ENCODE peak calls at places on chromosomes 3 and 15, in seven cellular contexts. W is SJSA1, X is DMS153, S is AG08396, O is epithelial cell of esophagus, B is T-helper 9 cell, K is MG63. G is an unnamed sample.

GRCh38 chr3:16506884-16507409 is 6.6 kb downstream of the RFTN1 start:
- DNase-seq in O (no peak), K (no peak), B (no peak), X (no peak), S (no peak), W (no peak), G (no peak)

GRCh38 chr3:123696796-123697195 is 111.9 kb upstream of the HACD2 start:
- DNase-seq in S (no peak), K (no peak), W (no peak), O (no peak), X (no peak), B (no peak), G (no peak)

GRCh38 chr3:170835346-170835745 is 34.6 kb downstream of the RPL22L1 start:
- DNase-seq in K (peak; percentile 7), O (no peak), B (no peak), X (no peak), S (no peak), W (no peak), G (no peak)

GRCh38 chr3:71185733-71186455 is 397.6 kb downstream of the FOXP1 start:
- DNase-seq in X (no peak), B (no peak), W (no peak), S (no peak), K (no peak), O (peak; percentile 66), G (peak; percentile 66)

GRCh38 chr15:55546718-55547117 is 38.7 kb upstream of the DNAAF4 start:
- DNase-seq in K (no peak), B (no peak), O (peak; percentile 29), S (no peak), W (no peak), X (no peak), G (peak; percentile 56)

GRCh38 chr3:8658326-8659212 is 14.0 kb upstream of the SSUH2 start:
- DNase-seq in X (peak; percentile 68), S (no peak), O (peak; percentile 66), W (peak; percentile 47), B (no peak), K (no peak), G (no peak)

GRCh38 chr15:29792426-29793159 is 29.7 kb downstream of the TJP1 start:
- DNase-seq in S (no peak), W (no peak), K (no peak), X (no peak), O (no peak), B (no peak), G (peak; percentile 65)

GRCh38 chr15:74845581-74845980 is 2.6 kb upstream of the ULK3 start:
- DNase-seq in S (no peak), X (no peak), B (no peak), W (no peak), O (no peak), K (no peak), G (no peak)

GRCh38 chr3:173078525-173078924 is 62.5 kb downstream of the SPATA16 start:
- DNase-seq in O (no peak), X (no peak), S (no peak), W (no peak), K (no peak), B (no peak), G (no peak)

GRCh38 chr3:127264292-127264691 is 23.6 kb downstream of the PRR20G start:
- DNase-seq in O (peak; percentile 32), K (peak; percentile 65), S (no peak), X (no peak), B (no peak), W (no peak), G (peak; percentile 7)

GRCh38 chr15:64857421-64857820 is 15.7 kb downstream of the PLEKHO2 start:
- DNase-seq in B (no peak), X (no peak), W (peak; percentile 83), S (peak; percentile 57), K (peak; percentile 60), O (peak; percentile 85), G (peak; percentile 83)

GRCh38 chr15:70048578-70048977 is 49.1 kb downstream of the TLE3 start:
- DNase-seq in S (no peak), X (no peak), O (no peak), K (no peak), B (no peak), W (no peak), G (no peak)

GRCh38 chr3:10437272-10437994 is 68.0 kb downstream of the ATP2B2 start:
- DNase-seq in S (peak; percentile 40), W (peak; percentile 57), X (no peak), K (peak; percentile 38), B (peak; percentile 26), O (peak; percentile 71), G (peak; percentile 87)

GRCh38 chr3:8571256-8571655 is 69.6 kb downstream of the LMCD1 start:
- DNase-seq in X (no peak), K (no peak), S (no peak), W (no peak), B (no peak), O (peak; percentile 20), G (no peak)

GRCh38 chr3:133675631-133676335 is 14.0 kb upstream of the TOPBP1 start:
- DNase-seq in B (no peak), K (no peak), S (no peak), X (no peak), W (no peak), O (no peak), G (no peak)

GRCh38 chr3:51391566-51392300 is 648 bp downstream of the RBM15B start:
- DNase-seq in W (peak; percentile 33), B (peak; percentile 39), X (no peak), K (peak; percentile 23), O (peak; percentile 48), S (peak; percentile 54), G (peak; percentile 41)

GRCh38 chr3:156711113-156711512 is 36.7 kb downstream of the TIPARP start:
- DNase-seq in W (no peak), O (no peak), X (no peak), B (no peak), K (no peak), S (no peak), G (no peak)

GRCh38 chr3:47984089-47984759 is 32.0 kb downstream of the MAP4 start:
- DNase-seq in W (peak; percentile 50), S (peak; percentile 12), O (peak; percentile 42), B (no peak), X (no peak), K (peak; percentile 78), G (peak; percentile 92)

GRCh38 chr3:106067711-106068110 is 198.9 kb upstream of the CBLB start:
- DNase-seq in W (no peak), B (no peak), X (no peak), K (no peak), O (no peak), S (no peak), G (no peak)

GRCh38 chr3:61928776-61929175 is 367.4 kb downstream of the PTPRG start:
- DNase-seq in W (no peak), S (no peak), O (no peak), K (no peak), B (no peak), X (no peak), G (no peak)

GRCh38 chr3:69004183-69004582 is 9.3 kb downstream of the EOGT start:
- DNase-seq in S (no peak), B (no peak), K (no peak), X (no peak), W (no peak), O (no peak), G (no peak)

GRCh38 chr15:60865507-60865906 is 363.6 kb downstream of the RORA start:
- DNase-seq in B (no peak), W (no peak), K (peak; percentile 86), O (peak; percentile 79), S (no peak), X (no peak), G (no peak)

GRCh38 chr3:42502429-42503250 is at the start of gene VIPR1:
- DNase-seq in S (peak; percentile 49), B (peak; percentile 92), K (peak; percentile 39), O (peak; percentile 92), X (peak; percentile 68), W (no peak), G (peak; percentile 51)

GRCh38 chr15:37050345-37050744 is 50.0 kb downstream of the MEIS2 start:
- DNase-seq in K (no peak), S (no peak), B (no peak), W (no peak), X (no peak), O (no peak), G (no peak)

GRCh38 chr3:160331127-160331937 is 67.7 kb downstream of the IFT80 start:
- DNase-seq in W (peak; percentile 37), S (no peak), O (peak; percentile 76), X (no peak), B (no peak), K (no peak), G (peak; percentile 83)

GRCh38 chr15:55394694-55395093 is 13.5 kb downstream of the CCPG1 start:
- DNase-seq in K (no peak), B (no peak), X (no peak), W (no peak), S (no peak), O (no peak), G (no peak)

GRCh38 chr15:75731248-75732100 is 18.8 kb upstream of the CSPG4 start:
- DNase-seq in S (no peak), O (no peak), X (no peak), B (no peak), K (no peak), W (no peak), G (no peak)

GRCh38 chr3:14151471-14152083 is 26.7 kb downstream of the TMEM43 start:
- DNase-seq in W (no peak), B (no peak), O (no peak), K (no peak), X (no peak), S (no peak), G (no peak)

GRCh38 chr15:32952062-32952461 is 234.3 kb downstream of the GREM1 start:
- DNase-seq in O (no peak), B (no peak), X (no peak), S (no peak), W (no peak), K (no peak), G (no peak)

GRCh38 chr15:40782609-40783227 is 12.9 kb downstream of the C15orf62 start:
- DNase-seq in W (no peak), S (no peak), X (peak; percentile 29), B (peak; percentile 69), K (peak; percentile 25), O (peak; percentile 88), G (peak; percentile 23)

GRCh38 chr15:75397494-75397893 is 29.1 kb upstream of the MAN2C1 start:
- DNase-seq in K (no peak), S (peak; percentile 30), B (no peak), O (no peak), X (no peak), W (no peak), G (peak; percentile 45)

GRCh38 chr3:108222813-108223307 is 636 bp upstream of the IFT57 start:
- DNase-seq in O (peak; percentile 8), W (no peak), B (no peak), X (no peak), S (no peak), K (no peak), G (no peak)

GRCh38 chr3:98596902-98597500 is 3.6 kb upstream of the CPOX start:
- DNase-seq in O (peak; percentile 40), S (no peak), B (no peak), K (no peak), X (no peak), W (peak; percentile 22), G (peak; percentile 44)

GRCh38 chr3:1235526-1236120 is 142.8 kb downstream of the CNTN6 start:
- DNase-seq in K (no peak), S (no peak), O (no peak), B (no peak), W (no peak), X (no peak), G (no peak)

GRCh38 chr3:46663611-46664135 is 29.8 kb downstream of the ALS2CL start:
- DNase-seq in O (peak; percentile 48), W (no peak), S (peak; percentile 9), X (peak; percentile 50), B (no peak), K (no peak), G (no peak)

G was measured in EL.